ENCODE peak calls at places on chromosomes 7 and 10, in six cellular contexts. J, N, Z, W, G and Q are unnamed samples.

GRCh38 chr7:127252736-127253288 is at the start of gene GRM8:
- DNase-seq in G (peak), J (peak), W (peak), N (peak), Z (peak), Q (no peak)

GRCh38 chr10:51266496-51266895 is 192.2 kb downstream of the PRKG1 start:
- DNase-seq in G (no peak), Z (no peak), W (no peak), J (no peak), N (no peak), Q (no peak)

GRCh38 chr7:116271161-116271979 is 61.0 kb downstream of the TES start:
- DNase-seq in W (no peak), G (peak), J (no peak), N (no peak), Z (peak), Q (peak)

GRCh38 chr7:712601-713457 is 13.7 kb upstream of the DNAAF5 start:
- DNase-seq in N (no peak), J (no peak), Z (no peak), G (no peak), W (peak), Q (no peak)

GRCh38 chr7:99365318-99366141 is 9.0 kb upstream of the ARPC1B start:
- DNase-seq in G (no peak), N (peak), W (peak), Z (no peak), J (no peak), Q (peak)

GRCh38 chr10:48288661-48289060 is 14.2 kb upstream of the FRMPD2 start:
- DNase-seq in J (no peak), Z (no peak), W (no peak), N (no peak), G (no peak), Q (no peak)

GRCh38 chr7:71453630-71454029 is 321.7 kb downstream of the GALNT17 start:
- DNase-seq in G (no peak), N (no peak), J (no peak), W (no peak), Z (no peak), Q (no peak)

GRCh38 chr10:69425513-69426298 is 9.0 kb upstream of the TACR2 start:
- DNase-seq in N (no peak), J (no peak), W (no peak), Z (no peak), G (no peak), Q (peak)

GRCh38 chr10:129909080-129909479 is 55.0 kb downstream of the EBF3 start:
- DNase-seq in G (no peak), N (no peak), Z (no peak), W (no peak), J (no peak), Q (no peak)

GRCh38 chr7:24438232-24438631 is 135.0 kb upstream of the PALS2 start:
- DNase-seq in W (no peak), J (no peak), N (no peak), G (no peak), Z (no peak), Q (no peak)

GRCh38 chr10:83607959-83608745 is 531.2 kb upstream of the GHITM start:
- DNase-seq in J (no peak), G (peak), W (no peak), Z (no peak), N (no peak), Q (no peak)

GRCh38 chr10:44334621-44335184 is 50.2 kb downstream of the CXCL12 start:
- DNase-seq in W (no peak), J (no peak), N (no peak), G (peak), Z (peak), Q (no peak)

DNA sequence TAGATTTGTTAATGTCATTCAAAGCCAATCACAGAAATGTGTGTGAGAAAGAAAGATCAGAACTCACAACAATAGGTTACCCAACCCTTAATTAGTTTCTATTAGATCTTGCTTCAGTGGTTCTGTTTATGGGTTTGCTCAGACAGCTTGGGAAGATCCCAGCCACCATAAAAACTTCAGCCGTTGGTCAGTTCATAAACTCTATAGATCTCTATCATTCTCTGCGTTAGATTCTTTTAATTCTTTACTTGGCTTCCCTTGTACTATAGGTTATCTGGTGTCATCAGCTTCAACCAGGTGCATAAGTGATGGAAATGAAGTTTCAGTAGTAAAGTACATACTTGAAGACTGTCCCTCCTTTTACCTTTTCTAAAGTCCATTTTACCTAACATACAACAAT is 54.4 kb downstream of the ZNF277 start:
- DNase-seq in Z (no peak), G (no peak), J (no peak), W (no peak), N (no peak), Q (no peak)
- H3K14ac ChIP-seq in Z (no peak), G (no peak), J (no peak), W (no peak), N (no peak), Q (no peak)

DNA sequence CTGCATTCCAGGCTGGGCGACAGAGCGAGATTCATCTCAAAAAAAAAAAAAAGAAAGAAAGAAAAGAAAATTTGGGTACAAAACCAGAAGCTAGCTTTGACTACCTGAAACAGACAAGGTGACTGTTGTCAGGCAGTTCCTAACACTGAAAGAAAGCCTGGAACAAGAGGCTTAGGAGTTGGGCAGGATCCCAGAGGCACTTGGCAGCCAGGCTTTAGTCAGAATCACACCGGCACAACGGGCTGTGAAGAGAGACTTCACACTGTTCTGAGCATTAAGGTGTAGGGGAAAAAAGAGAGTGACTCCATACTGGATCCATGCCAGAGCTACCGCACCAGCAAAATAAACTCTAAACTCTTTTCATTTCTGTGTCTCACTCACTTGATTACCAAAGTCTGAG is 130.8 kb downstream of the ZNF467 start:
- DNase-seq in N (no peak), J (no peak), G (no peak), W (no peak), Z (no peak), Q (no peak)
- H3K14ac ChIP-seq in N (no peak), J (no peak), G (no peak), W (no peak), Z (no peak), Q (no peak)

DNA sequence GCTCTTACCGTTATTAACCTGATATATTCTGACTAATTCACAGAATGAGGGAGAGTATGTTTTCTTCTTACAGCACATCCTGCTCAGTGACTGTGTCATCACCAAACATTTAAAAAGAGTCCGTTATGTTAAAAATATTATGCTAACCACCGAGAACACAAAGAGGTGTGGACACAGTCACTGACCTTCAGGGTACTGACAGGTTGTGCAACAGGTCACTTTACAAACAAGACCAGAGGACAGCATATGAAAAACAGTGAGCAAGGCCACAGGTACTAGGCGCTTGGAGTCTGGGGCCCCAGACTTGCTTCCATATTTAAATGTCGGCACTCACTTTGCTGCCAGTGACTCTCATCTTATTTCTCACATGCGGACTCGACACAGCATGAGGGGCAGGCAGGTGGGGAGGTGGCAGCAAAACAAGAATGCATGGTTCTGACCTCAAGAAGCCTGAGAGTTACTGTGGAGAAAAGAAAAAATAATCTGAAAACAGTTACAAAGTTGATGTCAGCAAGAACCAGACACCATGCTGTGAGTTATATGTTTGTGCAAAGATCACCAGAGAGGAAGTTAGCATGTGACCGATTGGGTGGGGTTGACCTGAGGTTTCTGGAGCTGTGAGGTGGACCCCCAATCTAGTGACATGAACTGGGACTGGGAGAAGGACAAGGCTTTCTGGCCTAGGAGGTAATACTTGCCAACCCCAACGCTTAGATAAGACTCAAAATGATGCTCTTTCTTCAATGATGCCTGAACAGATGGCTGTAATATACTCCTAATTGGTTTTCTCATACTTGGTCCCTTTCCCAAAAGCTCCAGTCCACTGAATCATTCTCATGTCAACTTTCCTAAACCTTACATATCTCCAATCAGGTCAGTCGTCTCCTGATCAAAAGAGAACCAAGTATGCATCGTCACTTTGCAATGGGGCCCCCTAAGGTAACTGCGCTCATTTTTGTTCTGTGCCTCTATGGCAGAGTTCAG is 102.4 kb downstream of the HIPK2 start:
- DNase-seq in W (no peak), J (no peak), N (no peak), G (no peak), Z (peak), Q (no peak)
- H3K14ac ChIP-seq in W (no peak), J (no peak), N (no peak), G (no peak), Z (peak), Q (no peak)

GRCh38 chr10:34479520-34480179 is 335.4 kb downstream of the PARD3 start:
- DNase-seq in W (no peak), G (no peak), J (peak), N (no peak), Z (no peak), Q (no peak)
- H3K14ac ChIP-seq in W (no peak), G (no peak), J (no peak), N (no peak), Z (no peak), Q (no peak)

GRCh38 chr7:30556854-30557644 is 37.6 kb upstream of the GARS1 start:
- DNase-seq in Z (peak), G (no peak), N (peak), W (no peak), J (peak), Q (no peak)
- H3K14ac ChIP-seq in Z (no peak), G (no peak), N (no peak), W (no peak), J (no peak), Q (no peak)

GRCh38 chr7:135175931-135176330 is 5.4 kb upstream of the CYREN start:
- DNase-seq in Z (no peak), G (no peak), J (no peak), W (no peak), N (no peak), Q (peak)
- H3K14ac ChIP-seq in Z (no peak), G (no peak), J (no peak), W (no peak), N (no peak), Q (no peak)